ENCODE peak calls at places on chromosomes 6 and 20, in ten cellular contexts. One of them, this sample, is unnamed.

GRCh38 chr6:135566311-135567068 is 69.0 kb upstream of the AHI1 start:
- DNase-seq in dorsolateral prefrontal cortex: no peak
- DNase-seq in HFF-Myc: no peak
- DNase-seq in cardiac muscle cell: no peak
- DNase-seq in chondrocyte: peak
- DNase-seq in NCI-H2081 treated with DMSO at 0.1 percent for 48 hours: no peak
- DNase-seq in heart left ventricle: no peak
- DNase-seq in NAMALWA: no peak
- DNase-seq in stimulated activated CD8-positive, alpha-beta memory T cell treated with anti-CD3 and anti-CD28 coated beads, Interleukin-4, amount 100 ng/mL, for 1 hour: no peak
- DNase-seq in left lung: no peak
- DNase-seq in this sample: no peak

GRCh38 chr6:1624848-1625341 is 15.2 kb downstream of the FOXC1 start:
- DNase-seq in heart left ventricle: no peak
- DNase-seq in left lung: peak
- DNase-seq in stimulated activated CD8-positive, alpha-beta memory T cell treated with anti-CD3 and anti-CD28 coated beads, Interleukin-4, amount 100 ng/mL, for 1 hour: no peak
- DNase-seq in chondrocyte: no peak
- DNase-seq in NCI-H2081 treated with DMSO at 0.1 percent for 48 hours: no peak
- DNase-seq in NAMALWA: no peak
- DNase-seq in HFF-Myc: no peak
- DNase-seq in dorsolateral prefrontal cortex: no peak
- DNase-seq in cardiac muscle cell: peak
- DNase-seq in this sample: no peak

GRCh38 chr6:151675746-151676459 is 131.6 kb upstream of the ESR1 start:
- DNase-seq in dorsolateral prefrontal cortex: no peak
- DNase-seq in NCI-H2081 treated with DMSO at 0.1 percent for 48 hours: no peak
- DNase-seq in left lung: peak
- DNase-seq in NAMALWA: peak
- DNase-seq in stimulated activated CD8-positive, alpha-beta memory T cell treated with anti-CD3 and anti-CD28 coated beads, Interleukin-4, amount 100 ng/mL, for 1 hour: peak
- DNase-seq in cardiac muscle cell: peak
- DNase-seq in HFF-Myc: no peak
- DNase-seq in chondrocyte: no peak
- DNase-seq in heart left ventricle: no peak
- DNase-seq in this sample: peak

GRCh38 chr6:90003069-90003800 is 109.0 kb downstream of the GJA10 start:
- DNase-seq in heart left ventricle: no peak
- DNase-seq in left lung: no peak
- DNase-seq in NCI-H2081 treated with DMSO at 0.1 percent for 48 hours: no peak
- DNase-seq in stimulated activated CD8-positive, alpha-beta memory T cell treated with anti-CD3 and anti-CD28 coated beads, Interleukin-4, amount 100 ng/mL, for 1 hour: no peak
- DNase-seq in dorsolateral prefrontal cortex: no peak
- DNase-seq in chondrocyte: no peak
- DNase-seq in HFF-Myc: no peak
- DNase-seq in NAMALWA: no peak
- DNase-seq in cardiac muscle cell: no peak
- DNase-seq in this sample: no peak

GRCh38 chr20:53652090-53652858 is 58.6 kb upstream of the ZNF217 start:
- DNase-seq in NAMALWA: peak
- DNase-seq in heart left ventricle: no peak
- DNase-seq in HFF-Myc: no peak
- DNase-seq in cardiac muscle cell: peak
- DNase-seq in stimulated activated CD8-positive, alpha-beta memory T cell treated with anti-CD3 and anti-CD28 coated beads, Interleukin-4, amount 100 ng/mL, for 1 hour: no peak
- DNase-seq in left lung: no peak
- DNase-seq in NCI-H2081 treated with DMSO at 0.1 percent for 48 hours: no peak
- DNase-seq in chondrocyte: no peak
- DNase-seq in dorsolateral prefrontal cortex: no peak
- DNase-seq in this sample: no peak

GRCh38 chr6:27332692-27333641 is 20.9 kb upstream of the POM121L2 start:
- DNase-seq in heart left ventricle: no peak
- DNase-seq in stimulated activated CD8-positive, alpha-beta memory T cell treated with anti-CD3 and anti-CD28 coated beads, Interleukin-4, amount 100 ng/mL, for 1 hour: peak
- DNase-seq in dorsolateral prefrontal cortex: no peak
- DNase-seq in chondrocyte: no peak
- DNase-seq in NAMALWA: peak
- DNase-seq in cardiac muscle cell: peak
- DNase-seq in left lung: no peak
- DNase-seq in HFF-Myc: peak
- DNase-seq in NCI-H2081 treated with DMSO at 0.1 percent for 48 hours: no peak
- DNase-seq in this sample: no peak

GRCh38 chr20:55947701-55948100 is 57.6 kb downstream of the CBLN4 start:
- DNase-seq in left lung: no peak
- DNase-seq in heart left ventricle: no peak
- DNase-seq in NCI-H2081 treated with DMSO at 0.1 percent for 48 hours: no peak
- DNase-seq in HFF-Myc: no peak
- DNase-seq in stimulated activated CD8-positive, alpha-beta memory T cell treated with anti-CD3 and anti-CD28 coated beads, Interleukin-4, amount 100 ng/mL, for 1 hour: no peak
- DNase-seq in NAMALWA: no peak
- DNase-seq in cardiac muscle cell: no peak
- DNase-seq in dorsolateral prefrontal cortex: no peak
- DNase-seq in chondrocyte: no peak
- DNase-seq in this sample: no peak

GRCh38 chr20:57403216-57403615 is 12.0 kb downstream of the RBM38 start:
- DNase-seq in NAMALWA: no peak
- DNase-seq in stimulated activated CD8-positive, alpha-beta memory T cell treated with anti-CD3 and anti-CD28 coated beads, Interleukin-4, amount 100 ng/mL, for 1 hour: no peak
- DNase-seq in NCI-H2081 treated with DMSO at 0.1 percent for 48 hours: no peak
- DNase-seq in cardiac muscle cell: no peak
- DNase-seq in dorsolateral prefrontal cortex: no peak
- DNase-seq in left lung: peak
- DNase-seq in chondrocyte: peak
- DNase-seq in HFF-Myc: no peak
- DNase-seq in heart left ventricle: no peak
- DNase-seq in this sample: no peak

GRCh38 chr6:11023032-11023431 is 21.1 kb downstream of the ELOVL2 start:
- DNase-seq in NAMALWA: no peak
- DNase-seq in HFF-Myc: no peak
- DNase-seq in NCI-H2081 treated with DMSO at 0.1 percent for 48 hours: no peak
- DNase-seq in heart left ventricle: no peak
- DNase-seq in stimulated activated CD8-positive, alpha-beta memory T cell treated with anti-CD3 and anti-CD28 coated beads, Interleukin-4, amount 100 ng/mL, for 1 hour: no peak
- DNase-seq in cardiac muscle cell: no peak
- DNase-seq in left lung: no peak
- DNase-seq in dorsolateral prefrontal cortex: no peak
- DNase-seq in chondrocyte: no peak
- DNase-seq in this sample: no peak

GRCh38 chr20:34037121-34037520 is 43.4 kb downstream of the RALY start:
- DNase-seq in left lung: no peak
- DNase-seq in NCI-H2081 treated with DMSO at 0.1 percent for 48 hours: no peak
- DNase-seq in stimulated activated CD8-positive, alpha-beta memory T cell treated with anti-CD3 and anti-CD28 coated beads, Interleukin-4, amount 100 ng/mL, for 1 hour: peak
- DNase-seq in chondrocyte: no peak
- DNase-seq in dorsolateral prefrontal cortex: no peak
- DNase-seq in cardiac muscle cell: no peak
- DNase-seq in heart left ventricle: peak
- DNase-seq in HFF-Myc: no peak
- DNase-seq in NAMALWA: no peak
- DNase-seq in this sample: no peak

GRCh38 chr20:40770564-40771307 is 81.7 kb upstream of the MAFB start:
- DNase-seq in heart left ventricle: peak
- DNase-seq in chondrocyte: no peak
- DNase-seq in HFF-Myc: no peak
- DNase-seq in dorsolateral prefrontal cortex: no peak
- DNase-seq in NCI-H2081 treated with DMSO at 0.1 percent for 48 hours: no peak
- DNase-seq in cardiac muscle cell: no peak
- DNase-seq in left lung: peak
- DNase-seq in NAMALWA: no peak
- DNase-seq in stimulated activated CD8-positive, alpha-beta memory T cell treated with anti-CD3 and anti-CD28 coated beads, Interleukin-4, amount 100 ng/mL, for 1 hour: no peak
- DNase-seq in this sample: no peak

GRCh38 chr6:2718334-2719052 is 32.2 kb downstream of the MYLK4 start:
- DNase-seq in chondrocyte: no peak
- DNase-seq in stimulated activated CD8-positive, alpha-beta memory T cell treated with anti-CD3 and anti-CD28 coated beads, Interleukin-4, amount 100 ng/mL, for 1 hour: no peak
- DNase-seq in heart left ventricle: no peak
- DNase-seq in dorsolateral prefrontal cortex: no peak
- DNase-seq in NCI-H2081 treated with DMSO at 0.1 percent for 48 hours: no peak
- DNase-seq in NAMALWA: no peak
- DNase-seq in cardiac muscle cell: no peak
- DNase-seq in left lung: no peak
- DNase-seq in HFF-Myc: no peak
- DNase-seq in this sample: no peak

GRCh38 chr6:52361945-52362442 is at the start of gene PAQR8:
- DNase-seq in chondrocyte: no peak
- DNase-seq in HFF-Myc: no peak
- DNase-seq in NAMALWA: peak
- DNase-seq in stimulated activated CD8-positive, alpha-beta memory T cell treated with anti-CD3 and anti-CD28 coated beads, Interleukin-4, amount 100 ng/mL, for 1 hour: peak
- DNase-seq in heart left ventricle: peak
- DNase-seq in cardiac muscle cell: peak
- DNase-seq in dorsolateral prefrontal cortex: peak
- DNase-seq in NCI-H2081 treated with DMSO at 0.1 percent for 48 hours: no peak
- DNase-seq in left lung: peak
- DNase-seq in this sample: peak

GRCh38 chr6:23981923-23982322 is 144.1 kb upstream of the NRSN1 start:
- DNase-seq in NAMALWA: no peak
- DNase-seq in chondrocyte: no peak
- DNase-seq in stimulated activated CD8-positive, alpha-beta memory T cell treated with anti-CD3 and anti-CD28 coated beads, Interleukin-4, amount 100 ng/mL, for 1 hour: no peak
- DNase-seq in NCI-H2081 treated with DMSO at 0.1 percent for 48 hours: no peak
- DNase-seq in dorsolateral prefrontal cortex: no peak
- DNase-seq in cardiac muscle cell: no peak
- DNase-seq in HFF-Myc: no peak
- DNase-seq in heart left ventricle: no peak
- DNase-seq in left lung: no peak
- DNase-seq in this sample: no peak

GRCh38 chr6:781350-781961 is 88.5 kb upstream of the EXOC2 start:
- DNase-seq in stimulated activated CD8-positive, alpha-beta memory T cell treated with anti-CD3 and anti-CD28 coated beads, Interleukin-4, amount 100 ng/mL, for 1 hour: no peak
- DNase-seq in left lung: no peak
- DNase-seq in dorsolateral prefrontal cortex: no peak
- DNase-seq in chondrocyte: no peak
- DNase-seq in heart left ventricle: no peak
- DNase-seq in NAMALWA: no peak
- DNase-seq in HFF-Myc: no peak
- DNase-seq in NCI-H2081 treated with DMSO at 0.1 percent for 48 hours: no peak
- DNase-seq in cardiac muscle cell: no peak
- DNase-seq in this sample: no peak

GRCh38 chr20:64080813-64081619 is 1.1 kb downstream of the OPRL1 start:
- DNase-seq in stimulated activated CD8-positive, alpha-beta memory T cell treated with anti-CD3 and anti-CD28 coated beads, Interleukin-4, amount 100 ng/mL, for 1 hour: no peak
- DNase-seq in chondrocyte: no peak
- DNase-seq in HFF-Myc: no peak
- DNase-seq in heart left ventricle: no peak
- DNase-seq in left lung: peak
- DNase-seq in NCI-H2081 treated with DMSO at 0.1 percent for 48 hours: no peak
- DNase-seq in cardiac muscle cell: no peak
- DNase-seq in dorsolateral prefrontal cortex: no peak
- DNase-seq in NAMALWA: no peak
- DNase-seq in this sample: no peak

GRCh38 chr20:61722146-61722678 is 343.5 kb downstream of the TAF4 start:
- DNase-seq in dorsolateral prefrontal cortex: no peak
- DNase-seq in NCI-H2081 treated with DMSO at 0.1 percent for 48 hours: no peak
- DNase-seq in stimulated activated CD8-positive, alpha-beta memory T cell treated with anti-CD3 and anti-CD28 coated beads, Interleukin-4, amount 100 ng/mL, for 1 hour: no peak
- DNase-seq in left lung: no peak
- DNase-seq in cardiac muscle cell: peak
- DNase-seq in chondrocyte: no peak
- DNase-seq in heart left ventricle: no peak
- DNase-seq in NAMALWA: no peak
- DNase-seq in HFF-Myc: no peak
- DNase-seq in this sample: no peak

GRCh38 chr20:64111841-64112641 is 4.7 kb upstream of the NPBWR2 start:
- DNase-seq in dorsolateral prefrontal cortex: peak
- DNase-seq in cardiac muscle cell: no peak
- DNase-seq in stimulated activated CD8-positive, alpha-beta memory T cell treated with anti-CD3 and anti-CD28 coated beads, Interleukin-4, amount 100 ng/mL, for 1 hour: no peak
- DNase-seq in NAMALWA: no peak
- DNase-seq in heart left ventricle: no peak
- DNase-seq in HFF-Myc: no peak
- DNase-seq in left lung: peak
- DNase-seq in chondrocyte: no peak
- DNase-seq in NCI-H2081 treated with DMSO at 0.1 percent for 48 hours: no peak
- DNase-seq in this sample: no peak

GRCh38 chr20:61297981-61298380 is 45.9 kb downstream of the CDH4 start:
- DNase-seq in NCI-H2081 treated with DMSO at 0.1 percent for 48 hours: no peak
- DNase-seq in HFF-Myc: peak
- DNase-seq in chondrocyte: no peak
- DNase-seq in left lung: no peak
- DNase-seq in dorsolateral prefrontal cortex: no peak
- DNase-seq in stimulated activated CD8-positive, alpha-beta memory T cell treated with anti-CD3 and anti-CD28 coated beads, Interleukin-4, amount 100 ng/mL, for 1 hour: no peak
- DNase-seq in NAMALWA: no peak
- DNase-seq in cardiac muscle cell: no peak
- DNase-seq in heart left ventricle: no peak
- DNase-seq in this sample: no peak

GRCh38 chr6:32149932-32150920 is 1.5 kb downstream of the PRRT1 start:
- DNase-seq in cardiac muscle cell: no peak
- DNase-seq in heart left ventricle: no peak
- DNase-seq in HFF-Myc: no peak
- DNase-seq in left lung: no peak
- DNase-seq in chondrocyte: no peak
- DNase-seq in stimulated activated CD8-positive, alpha-beta memory T cell treated with anti-CD3 and anti-CD28 coated beads, Interleukin-4, amount 100 ng/mL, for 1 hour: no peak
- DNase-seq in dorsolateral prefrontal cortex: no peak
- DNase-seq in NCI-H2081 treated with DMSO at 0.1 percent for 48 hours: no peak
- DNase-seq in NAMALWA: no peak
- DNase-seq in this sample: no peak

GRCh38 chr6:148398686-148399085 is 56.0 kb downstream of the SASH1 start:
- DNase-seq in left lung: no peak
- DNase-seq in stimulated activated CD8-positive, alpha-beta memory T cell treated with anti-CD3 and anti-CD28 coated beads, Interleukin-4, amount 100 ng/mL, for 1 hour: no peak
- DNase-seq in NAMALWA: no peak
- DNase-seq in cardiac muscle cell: no peak
- DNase-seq in dorsolateral prefrontal cortex: no peak
- DNase-seq in chondrocyte: no peak
- DNase-seq in NCI-H2081 treated with DMSO at 0.1 percent for 48 hours: no peak
- DNase-seq in heart left ventricle: no peak
- DNase-seq in HFF-Myc: no peak
- DNase-seq in this sample: no peak

GRCh38 chr20:4560667-4561066 is 161.0 kb upstream of the PRND start:
- DNase-seq in dorsolateral prefrontal cortex: no peak
- DNase-seq in NAMALWA: no peak
- DNase-seq in cardiac muscle cell: no peak
- DNase-seq in stimulated activated CD8-positive, alpha-beta memory T cell treated with anti-CD3 and anti-CD28 coated beads, Interleukin-4, amount 100 ng/mL, for 1 hour: no peak
- DNase-seq in chondrocyte: no peak
- DNase-seq in heart left ventricle: no peak
- DNase-seq in NCI-H2081 treated with DMSO at 0.1 percent for 48 hours: no peak
- DNase-seq in HFF-Myc: no peak
- DNase-seq in left lung: no peak
- DNase-seq in this sample: no peak

GRCh38 chr6:134391221-134391620 is 73.3 kb upstream of the SGK1 start:
- DNase-seq in NAMALWA: no peak
- DNase-seq in NCI-H2081 treated with DMSO at 0.1 percent for 48 hours: no peak
- DNase-seq in dorsolateral prefrontal cortex: no peak
- DNase-seq in HFF-Myc: no peak
- DNase-seq in chondrocyte: no peak
- DNase-seq in stimulated activated CD8-positive, alpha-beta memory T cell treated with anti-CD3 and anti-CD28 coated beads, Interleukin-4, amount 100 ng/mL, for 1 hour: no peak
- DNase-seq in heart left ventricle: no peak
- DNase-seq in cardiac muscle cell: no peak
- DNase-seq in left lung: no peak
- DNase-seq in this sample: no peak

GRCh38 chr20:14783766-14784165 is 446.4 kb upstream of the FLRT3 start:
- DNase-seq in left lung: no peak
- DNase-seq in HFF-Myc: no peak
- DNase-seq in NCI-H2081 treated with DMSO at 0.1 percent for 48 hours: no peak
- DNase-seq in stimulated activated CD8-positive, alpha-beta memory T cell treated with anti-CD3 and anti-CD28 coated beads, Interleukin-4, amount 100 ng/mL, for 1 hour: no peak
- DNase-seq in dorsolateral prefrontal cortex: no peak
- DNase-seq in NAMALWA: no peak
- DNase-seq in heart left ventricle: no peak
- DNase-seq in chondrocyte: no peak
- DNase-seq in cardiac muscle cell: no peak
- DNase-seq in this sample: no peak

GRCh38 chr20:48604426-48604825 is 223.4 kb downstream of the PREX1 start:
- DNase-seq in chondrocyte: peak
- DNase-seq in heart left ventricle: no peak
- DNase-seq in stimulated activated CD8-positive, alpha-beta memory T cell treated with anti-CD3 and anti-CD28 coated beads, Interleukin-4, amount 100 ng/mL, for 1 hour: no peak
- DNase-seq in dorsolateral prefrontal cortex: peak
- DNase-seq in HFF-Myc: no peak
- DNase-seq in NAMALWA: no peak
- DNase-seq in cardiac muscle cell: no peak
- DNase-seq in NCI-H2081 treated with DMSO at 0.1 percent for 48 hours: no peak
- DNase-seq in left lung: no peak
- DNase-seq in this sample: no peak

GRCh38 chr20:25269833-25270170 is 21.9 kb downstream of the PYGB start:
- DNase-seq in chondrocyte: peak
- DNase-seq in cardiac muscle cell: no peak
- DNase-seq in dorsolateral prefrontal cortex: peak
- DNase-seq in HFF-Myc: no peak
- DNase-seq in heart left ventricle: peak
- DNase-seq in NCI-H2081 treated with DMSO at 0.1 percent for 48 hours: no peak
- DNase-seq in stimulated activated CD8-positive, alpha-beta memory T cell treated with anti-CD3 and anti-CD28 coated beads, Interleukin-4, amount 100 ng/mL, for 1 hour: no peak
- DNase-seq in NAMALWA: no peak
- DNase-seq in left lung: no peak
- DNase-seq in this sample: no peak

GRCh38 chr6:36120979-36121706 is 9.2 kb upstream of the MAPK13 start:
- DNase-seq in HFF-Myc: no peak
- DNase-seq in chondrocyte: no peak
- DNase-seq in cardiac muscle cell: no peak
- DNase-seq in heart left ventricle: peak
- DNase-seq in left lung: peak
- DNase-seq in NAMALWA: peak
- DNase-seq in stimulated activated CD8-positive, alpha-beta memory T cell treated with anti-CD3 and anti-CD28 coated beads, Interleukin-4, amount 100 ng/mL, for 1 hour: no peak
- DNase-seq in dorsolateral prefrontal cortex: no peak
- DNase-seq in NCI-H2081 treated with DMSO at 0.1 percent for 48 hours: no peak
- DNase-seq in this sample: peak

GRCh38 chr20:36658300-36658699 is 12.3 kb upstream of the SLA2 start:
- DNase-seq in stimulated activated CD8-positive, alpha-beta memory T cell treated with anti-CD3 and anti-CD28 coated beads, Interleukin-4, amount 100 ng/mL, for 1 hour: no peak
- DNase-seq in chondrocyte: no peak
- DNase-seq in cardiac muscle cell: no peak
- DNase-seq in HFF-Myc: no peak
- DNase-seq in NAMALWA: no peak
- DNase-seq in dorsolateral prefrontal cortex: no peak
- DNase-seq in left lung: no peak
- DNase-seq in NCI-H2081 treated with DMSO at 0.1 percent for 48 hours: no peak
- DNase-seq in heart left ventricle: no peak
- DNase-seq in this sample: no peak

This sample was measured in NCI-H510A.